ENCODE peak calls at places on chromosomes 7 and 10, in nine cellular contexts. G is ovary; L is endothelial cell of umbilical vein; N is effector memory CD4-positive, alpha-beta T cell; O is mesendoderm; X is HCT116; A is cardiac muscle cell; W is HAP-1; V is heart left ventricle. U is an unnamed sample.

GRCh38 chr7:17103984-17104383 is 194.5 kb upstream of the AHR start:
- DNase-seq in W (no peak), N (no peak), X (no peak), V (no peak), G (no peak), O (no peak), L (no peak), A (no peak), U (no peak)

GRCh38 chr10:76902949-76903348 is 734.7 kb downstream of the KCNMA1 start:
- DNase-seq in N (no peak), X (peak; percentile 7), V (peak; percentile 59), O (peak; percentile 60), W (peak; percentile 69), G (peak; percentile 55), A (peak; percentile 46), L (no peak), U (peak; percentile 75)

GRCh38 chr10:60417024-60417423 is 27.3 kb upstream of the ANK3 start:
- DNase-seq in A (peak; percentile 41), N (no peak), V (no peak), W (no peak), O (no peak), G (no peak), L (no peak), X (no peak), U (no peak)

GRCh38 chr10:84613336-84614021 is 285.1 kb downstream of the CCSER2 start:
- DNase-seq in V (peak; percentile 18), L (no peak), X (peak; percentile 72), W (peak; percentile 46), A (peak; percentile 20), N (no peak), O (peak; percentile 96), G (no peak), U (no peak)

GRCh38 chr10:111875760-111876159 is 307.8 kb downstream of the GPAM start:
- DNase-seq in X (no peak), N (no peak), G (no peak), V (no peak), L (no peak), O (no peak), A (no peak), W (no peak), U (no peak)

GRCh38 chr7:2688409-2689342 is 674 bp downstream of the AMZ1 start:
- DNase-seq in X (no peak), O (no peak), L (no peak), V (no peak), N (no peak), W (no peak), A (peak; percentile 28), G (no peak), U (no peak)

GRCh38 chr10:131657985-131658330 is 242.8 kb upstream of the PPP2R2D start:
- DNase-seq in W (no peak), A (no peak), N (no peak), L (no peak), O (no peak), V (no peak), X (no peak), G (no peak), U (no peak)

GRCh38 chr7:46131916-46132795 is 211.1 kb upstream of the IGFBP3 start:
- DNase-seq in X (no peak), N (no peak), L (no peak), W (no peak), O (peak; percentile 75), V (no peak), A (peak; percentile 26), G (no peak), U (no peak)

GRCh38 chr7:16028103-16028502 is 341.6 kb upstream of the MEOX2 start:
- DNase-seq in V (no peak), L (peak; percentile 85), G (no peak), A (peak; percentile 90), W (no peak), N (no peak), O (no peak), X (no peak), U (no peak)

GRCh38 chr7:122622682-122623081 is 76.2 kb downstream of the RNF133 start:
- DNase-seq in X (no peak), L (no peak), N (no peak), G (no peak), O (no peak), W (no peak), A (no peak), V (no peak), U (no peak)

GRCh38 chr10:112558476-112559166 is 111.6 kb downstream of the VTI1A start:
- DNase-seq in O (no peak), A (no peak), V (no peak), N (no peak), G (no peak), X (no peak), L (no peak), W (no peak), U (no peak)

GRCh38 chr10:21694646-21695045 is 160.6 kb downstream of the MLLT10 start:
- DNase-seq in O (no peak), X (no peak), G (peak; percentile 70), L (no peak), V (no peak), W (no peak), A (peak; percentile 32), N (no peak), U (no peak)

GRCh38 chr10:72351479-72351878 is 3.2 kb downstream of the DNAJB12 start:
- DNase-seq in G (no peak), N (no peak), V (no peak), W (no peak), O (no peak), L (no peak), X (no peak), A (no peak), U (no peak)

GRCh38 chr7:99984593-99984992 is 8.8 kb upstream of the AZGP1 start:
- DNase-seq in W (no peak), N (no peak), L (no peak), X (no peak), O (no peak), G (no peak), V (no peak), A (no peak), U (no peak)

GRCh38 chr7:106793015-106793651 is 71.9 kb upstream of the PIK3CG start:
- DNase-seq in G (no peak), V (no peak), A (peak; percentile 40), X (peak; percentile 38), O (peak; percentile 24), W (peak; percentile 25), L (no peak), N (no peak), U (no peak)

GRCh38 chr10:10520391-10521385 is 497.0 kb upstream of the CELF2 start:
- DNase-seq in V (no peak), O (no peak), L (no peak), W (no peak), A (no peak), X (no peak), N (no peak), G (no peak), U (no peak)

GRCh38 chr7:46003896-46004875 is 83.1 kb upstream of the IGFBP3 start:
- DNase-seq in W (no peak), L (peak; percentile 2), V (no peak), G (no peak), N (no peak), X (peak; percentile 56), O (no peak), A (peak; percentile 43), U (no peak)

GRCh38 chr7:5093948-5094347 is 48.3 kb downstream of the RBAK start:
- DNase-seq in N (no peak), V (no peak), L (no peak), W (no peak), O (no peak), A (no peak), G (no peak), X (no peak), U (no peak)

GRCh38 chr7:128833939-128834310 is 3.7 kb downstream of the FLNC start:
- DNase-seq in L (no peak), W (no peak), O (peak; percentile 57), X (no peak), N (no peak), G (no peak), A (peak; percentile 65), V (no peak), U (no peak)

GRCh38 chr10:132541129-132541528 is 3.5 kb downstream of the INPP5A start:
- DNase-seq in W (no peak), L (no peak), N (no peak), A (no peak), V (peak; percentile 2), X (no peak), G (peak; percentile 30), O (no peak), U (peak; percentile 19)

GRCh38 chr10:68897336-68897741 is 3.8 kb upstream of the DDX50 start:
- DNase-seq in A (peak; percentile 85), X (peak; percentile 48), L (peak; percentile 67), O (peak; percentile 81), N (no peak), W (peak; percentile 70), V (peak; percentile 47), G (no peak), U (no peak)

GRCh38 chr10:12606461-12606860 is 257.1 kb downstream of the CAMK1D start:
- DNase-seq in O (no peak), W (no peak), A (no peak), L (no peak), G (no peak), N (no peak), V (no peak), X (no peak), U (no peak)

GRCh38 chr10:100730739-100731602 is 14.4 kb upstream of the PAX2 start:
- DNase-seq in W (no peak), X (no peak), L (no peak), G (no peak), N (no peak), A (peak; percentile 48), V (no peak), O (peak; percentile 58), U (peak; percentile 48)
- H3K27me3 ChIP-seq in W (peaks cover 42% of the 10 kb centered on the region), X (no peaks in the 10 kb centered on the region), L (peaks cover 92% of the 10 kb centered on the region), G (no peaks in the 10 kb centered on the region), N (peaks cover 49% of the 10 kb centered on the region), A (peaks cover 98% of the 10 kb centered on the region), V (peaks cover 92% of the 10 kb centered on the region), O (peaks cover 75% of the 10 kb centered on the region), U (peaks cover 100% of the 10 kb centered on the region)

GRCh38 chr10:100328198-100328597 is 1.8 kb downstream of the PKD2L1 start:
- DNase-seq in X (no peak), N (no peak), G (no peak), W (no peak), A (no peak), L (no peak), V (no peak), O (no peak), U (no peak)
- H3K4me3 ChIP-seq in X (no peak overlapping the region), N (no peak overlapping the region), G (no peak overlapping the region), W (no peak overlapping the region), A (no peak overlapping the region), L (no peak overlapping the region), V (no peak overlapping the region), O (no peak overlapping the region), U (no peak overlapping the region)

GRCh38 chr10:49700211-49700610 is 20.8 kb downstream of the C10orf53 start:
- DNase-seq in L (no peak), V (no peak), W (no peak), O (no peak), X (no peak), A (no peak), G (no peak), N (no peak), U (no peak)
- H3K27me3 ChIP-seq in L (peaks cover 3% of the 10 kb centered on the region), V (no peaks in the 10 kb centered on the region), W (peaks cover 10% of the 10 kb centered on the region), O (no peaks in the 10 kb centered on the region), X (peaks cover 8% of the 10 kb centered on the region), A (peaks cover 30% of the 10 kb centered on the region), G (no peaks in the 10 kb centered on the region), N (no peaks in the 10 kb centered on the region), U (no peaks in the 10 kb centered on the region)

DNA sequence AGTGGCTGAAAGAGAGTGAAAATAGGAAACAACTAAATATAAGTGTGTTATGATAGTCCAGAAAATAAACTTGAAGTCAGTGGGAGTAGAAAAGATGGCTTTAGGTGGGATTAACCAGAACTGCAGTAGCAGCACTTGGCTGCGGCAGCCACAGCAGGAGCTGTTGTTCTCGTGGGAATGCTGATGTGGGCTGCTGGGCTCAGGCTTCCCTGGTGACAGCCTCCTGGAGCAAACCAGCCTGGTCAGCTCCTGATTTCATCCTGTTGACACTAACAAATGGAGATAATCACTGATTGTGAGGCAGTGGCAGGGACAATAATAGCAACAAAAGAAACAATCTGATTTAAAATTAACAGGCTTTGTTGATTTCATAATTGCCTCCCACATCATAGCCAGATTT is 134.2 kb downstream of the CCNY start:
- DNase-seq in W (peak; percentile 38), G (no peak), N (no peak), L (peak; percentile 20), V (peak; percentile 41), A (peak; percentile 50), X (no peak), O (peak; percentile 89), U (no peak)
- H3K4me3 ChIP-seq in W (no peak overlapping the region), G (no peak overlapping the region), N (no peak overlapping the region), L (no peak overlapping the region), V (no peak overlapping the region), A (no peak overlapping the region), X (no peak overlapping the region), O (no peak overlapping the region), U (no peak overlapping the region)